ENCODE peak calls at places on chromosomes 5 and 9, in eight cellular contexts. U is tibial nerve, M is transverse colon, O is ovary, X is A549, B is lower leg skin, H is esophagus squamous epithelium, Y is K562. J is an unnamed sample.
A peak's percentile ranks its signal among the peaks of the same experiment; 100 is the strongest.

GRCh38 chr9:113568081-113568435 is 104.5 kb downstream of the RGS3 start:
- DNase-seq in U (no peak), M (no peak), O (no peak), X (no peak), B (peak; percentile 50), H (no peak), Y (no peak), J (no peak)

GRCh38 chr5:54563083-54563761 is 45.7 kb downstream of the SNX18 start:
- DNase-seq in U (no peak), M (no peak), O (no peak), X (no peak), B (peak; percentile 9), H (no peak), Y (no peak), J (no peak)

GRCh38 chr9:108443741-108444140 is 412.0 kb downstream of the ACTL7B start:
- DNase-seq in U (no peak), M (no peak), O (no peak), X (no peak), B (no peak), H (no peak), Y (no peak), J (no peak)

GRCh38 chr5:74839228-74839627 is 27.0 kb downstream of the FAM169A start:
- DNase-seq in U (no peak), M (no peak), O (no peak), X (no peak), B (no peak), H (no peak), Y (no peak), J (no peak)

GRCh38 chr9:14346301-14346721 is 32.4 kb upstream of the NFIB start:
- DNase-seq in U (no peak), M (no peak), O (no peak), X (no peak), B (peak; percentile 91), H (no peak), Y (no peak), J (no peak)

GRCh38 chr5:83724915-83725314 is 4.3 kb upstream of the HAPLN1 start:
- DNase-seq in U (no peak), M (no peak), O (no peak), X (no peak), B (no peak), H (no peak), Y (no peak), J (no peak)

GRCh38 chr9:5095795-5096194 is 89.6 kb downstream of the INSL6 start:
- DNase-seq in U (no peak), M (no peak), O (no peak), X (no peak), B (no peak), H (no peak), Y (no peak), J (no peak)

GRCh38 chr5:158819840-158820620 is 279.7 kb downstream of the EBF1 start:
- DNase-seq in U (no peak), M (no peak), O (no peak), X (no peak), B (no peak), H (no peak), Y (no peak), J (peak; percentile 12)

GRCh38 chr9:95425910-95426551 is 90.7 kb downstream of the PTCH1 start:
- DNase-seq in U (no peak), M (peak; percentile 33), O (no peak), X (peak; percentile 77), B (no peak), H (no peak), Y (peak; percentile 29), J (peak; percentile 26)

GRCh38 chr5:105945203-105945972 is 1725.3 kb downstream of the EFNA5 start:
- DNase-seq in U (no peak), M (no peak), O (no peak), X (no peak), B (no peak), H (no peak), Y (no peak), J (no peak)

GRCh38 chr5:95727764-95728191 is 3.4 kb upstream of the RHOBTB3 start:
- DNase-seq in U (no peak), M (no peak), O (no peak), X (no peak), B (no peak), H (no peak), Y (no peak), J (no peak)

GRCh38 chr5:109485030-109485429 is 75.3 kb upstream of the PJA2 start:
- DNase-seq in U (peak; percentile 61), M (peak; percentile 78), O (no peak), X (no peak), B (peak; percentile 87), H (no peak), Y (peak; percentile 23), J (no peak)

GRCh38 chr5:180636016-180636402 is 13.4 kb downstream of the FLT4 start:
- DNase-seq in U (no peak), M (no peak), O (no peak), X (no peak), B (no peak), H (no peak), Y (no peak), J (no peak)

GRCh38 chr5:75837258-75837841 is 120.1 kb upstream of the POC5 start:
- DNase-seq in U (no peak), M (no peak), O (no peak), X (no peak), B (no peak), H (no peak), Y (no peak), J (no peak)

GRCh38 chr5:15734058-15734457 is 234.1 kb downstream of the FBXL7 start:
- DNase-seq in U (no peak), M (no peak), O (no peak), X (no peak), B (no peak), H (no peak), Y (no peak), J (peak; percentile 4)

GRCh38 chr5:103624748-103625147 is 62.2 kb upstream of the NUDT12 start:
- DNase-seq in U (no peak), M (no peak), O (no peak), X (no peak), B (no peak), H (no peak), Y (no peak), J (no peak)

GRCh38 chr9:35136866-35137265 is 21.2 kb upstream of the ATOSB start:
- DNase-seq in U (no peak), M (no peak), O (no peak), X (no peak), B (no peak), H (no peak), Y (no peak), J (no peak)

GRCh38 chr9:75870450-75870849 is 20.0 kb upstream of the PCSK5 start:
- DNase-seq in U (no peak), M (no peak), O (no peak), X (no peak), B (no peak), H (no peak), Y (no peak), J (no peak)

DNA sequence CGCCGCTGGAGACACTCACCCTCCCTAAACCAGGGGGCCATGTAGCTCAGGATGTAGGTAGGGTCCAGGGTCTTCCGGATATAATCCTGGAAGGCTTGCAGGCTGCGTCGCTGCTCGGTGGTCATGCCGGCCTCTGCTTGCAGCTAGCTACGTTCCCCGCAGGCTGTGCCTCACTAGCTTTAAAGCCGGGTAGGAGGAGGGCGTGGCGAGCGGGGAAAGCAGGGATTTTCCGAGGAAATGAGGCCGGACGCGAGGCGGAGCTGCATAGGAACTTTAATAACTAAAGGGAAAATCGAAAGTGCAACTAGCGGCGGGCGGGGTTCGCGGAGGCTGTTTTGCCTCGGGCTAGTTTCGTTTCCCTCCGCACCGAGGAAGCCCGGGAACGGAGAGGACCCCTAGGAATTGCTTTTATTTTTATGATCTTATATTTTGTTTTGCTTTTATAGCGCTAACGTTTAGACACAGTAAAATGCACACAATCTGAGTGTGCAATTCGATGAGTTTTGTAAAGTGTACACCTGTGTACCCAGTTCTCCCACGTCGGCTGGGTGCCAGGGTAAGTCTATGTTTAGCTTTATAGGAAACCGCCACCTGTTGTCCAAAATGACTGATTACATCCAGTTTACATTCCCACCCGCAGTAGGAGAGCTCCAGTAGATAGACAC is at the start of gene RIGI:
- DNase-seq in U (peak; percentile 89), M (peak; percentile 94), O (peak; percentile 90), X (peak; percentile 64), B (peak; percentile 98), H (peak; percentile 16), Y (peak; percentile 46), J (peak; percentile 89)
- TF ChIP-seq POLR2A in U (peak; percentile 8), M (no peak), O (peak; percentile 21), X (peak; percentile 19), B (no peak), H (no peak), Y (no peak), J (peak; percentile 20)

DNA sequence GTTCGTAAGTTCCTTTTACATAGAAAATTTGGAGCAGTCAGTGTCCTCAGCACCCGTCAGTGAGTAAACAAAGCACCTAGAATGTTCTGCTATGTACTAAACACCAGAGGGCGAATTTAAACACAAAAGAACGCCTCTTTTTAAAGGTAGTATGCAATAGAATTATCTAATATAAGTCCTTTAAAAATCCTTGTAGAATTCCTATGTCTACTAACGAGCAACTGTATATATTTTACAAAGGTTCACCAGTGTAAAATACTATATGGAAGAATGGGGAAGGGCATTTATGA is 499 bp upstream of the TMEM232 start:
- DNase-seq in U (no peak), M (no peak), O (no peak), X (no peak), B (no peak), H (no peak), Y (peak; percentile 22), J (no peak)
- H3K4me3 ChIP-seq in U (peak overlapping the region; percentile 37), M (peak overlapping the region; percentile 56), O (peak overlapping the region; percentile 20), X (peak overlapping the region; percentile 45), B (no peak overlapping the region), H (peak overlapping the region; percentile 43), Y (peak overlapping the region; percentile 34), J (no peak overlapping the region)

GRCh38 chr9:125651907-125652306 is 55.1 kb downstream of the MAPKAP1 start:
- DNase-seq in U (no peak), M (no peak), O (no peak), X (no peak), B (no peak), H (no peak), Y (no peak), J (no peak)

GRCh38 chr9:125650271-125650737 is 56.7 kb downstream of the MAPKAP1 start:
- DNase-seq in U (no peak), M (no peak), O (no peak), X (no peak), B (no peak), H (no peak), Y (no peak), J (peak; percentile 86)

GRCh38 chr9:125649315-125649714 is 57.7 kb downstream of the MAPKAP1 start:
- DNase-seq in U (no peak), M (no peak), O (no peak), X (peak; percentile 51), B (no peak), H (no peak), Y (no peak), J (peak; percentile 75)

GRCh38 chr9:125648294-125648693 is 58.7 kb downstream of the MAPKAP1 start:
- DNase-seq in U (no peak), M (no peak), O (no peak), X (no peak), B (no peak), H (no peak), Y (no peak), J (no peak)

GRCh38 chr9:125649826-125650225 is 57.2 kb downstream of the MAPKAP1 start:
- DNase-seq in U (no peak), M (no peak), O (no peak), X (no peak), B (no peak), H (no peak), Y (no peak), J (no peak)
- TF ChIP-seq POLR2A in U (no peak), M (no peak), O (no peak), X (no peak), B (no peak), H (no peak), Y (no peak), J (no peak)

GRCh38 chr9:133004091-133005072 is 25.9 kb downstream of the GFI1B start:
- DNase-seq in U (no peak), M (no peak), O (no peak), X (no peak), B (no peak), H (no peak), Y (peak; percentile 89), J (peak; percentile 87)
- H3K4me3 ChIP-seq in U (no peak overlapping the region), M (no peak overlapping the region), O (no peak overlapping the region), X (no peak overlapping the region), B (no peak overlapping the region), H (no peak overlapping the region), Y (peak overlapping the region; percentile 4), J (no peak overlapping the region)

J was measured in NB4.